ENCODE peak calls at places on chromosome 19, in six cellular contexts. O is CD4-positive, CD25-positive, alpha-beta regulatory T cell; C is esophagus muscularis mucosa; N is lung; H is stomach; Q is Panc1. P is an unnamed sample. For H3K9me3, the result is how much of the 10 kb centered on the place peaks cover.

GRCh38 chr19:38735257-38735686 is 9.0 kb downstream of the CAPN12 start:
- DNase-seq in Q (no peak), O (peak), H (peak), N (no peak), C (no peak), P (no peak)

GRCh38 chr19:19464339-19465098 is 50.8 kb downstream of the TSSK6 start:
- DNase-seq in H (peak), N (no peak), C (no peak), Q (no peak), O (no peak), P (no peak)

GRCh38 chr19:17618919-17619318 is 63.5 kb downstream of the COLGALT1 start:
- DNase-seq in C (no peak), Q (no peak), N (no peak), H (no peak), O (no peak), P (no peak)

GRCh38 chr19:48378194-48378570 is 13.2 kb downstream of the KDELR1 start:
- DNase-seq in Q (no peak), O (no peak), N (no peak), C (no peak), H (no peak), P (no peak)

GRCh38 chr19:39416626-39417120 is 4.2 kb downstream of the PLEKHG2 start:
- DNase-seq in Q (no peak), H (no peak), C (no peak), O (no peak), N (no peak), P (no peak)

GRCh38 chr19:12985049-12985776 is 10.1 kb upstream of the NFIX start:
- DNase-seq in H (peak), Q (no peak), O (no peak), N (no peak), C (peak), P (no peak)

GRCh38 chr19:18379803-18380747 is 5.9 kb upstream of the GDF15 start:
- DNase-seq in O (no peak), Q (peak), H (peak), N (peak), C (peak), P (no peak)

GRCh38 chr19:42199440-42200115 is 17.9 kb downstream of the DEDD2 start:
- DNase-seq in N (peak), H (peak), C (no peak), O (peak), Q (no peak), P (peak)

GRCh38 chr19:11444059-11444458 is 8.6 kb downstream of the PRKCSH start:
- DNase-seq in C (no peak), Q (no peak), N (no peak), O (no peak), H (no peak), P (no peak)

GRCh38 chr19:46604781-46605355 is 3.7 kb downstream of the CALM3 start:
- DNase-seq in O (no peak), N (no peak), C (no peak), Q (no peak), H (no peak), P (no peak)

GRCh38 chr19:10751109-10751972 is 33.5 kb downstream of the DNM2 start:
- DNase-seq in N (peak), Q (no peak), O (no peak), C (no peak), H (peak), P (no peak)

GRCh38 chr19:5356918-5357317 is 16.3 kb upstream of the PTPRS start:
- DNase-seq in N (no peak), O (no peak), C (no peak), H (no peak), Q (no peak), P (no peak)

GRCh38 chr19:48842744-48843162 is 6.5 kb upstream of the HSD17B14 start:
- DNase-seq in O (peak), N (peak), C (no peak), H (no peak), Q (no peak), P (peak)

GRCh38 chr19:46515879-46516350 is 20.2 kb upstream of the PNMA8B start:
- DNase-seq in N (no peak), H (no peak), Q (no peak), C (no peak), O (no peak), P (no peak)

GRCh38 chr19:39299404-39299803 is 3.2 kb downstream of the IFNL1 start:
- DNase-seq in O (no peak), Q (no peak), H (no peak), C (no peak), N (no peak), P (no peak)

GRCh38 chr19:29942404-29943261 is 594 bp downstream of the URI1 start:
- DNase-seq in H (peak), Q (no peak), N (peak), C (no peak), O (peak), P (peak)

GRCh38 chr19:38879400-38879751 is 1.3 kb upstream of the RINL start:
- DNase-seq in O (no peak), C (no peak), H (no peak), Q (no peak), N (no peak), P (no peak)

GRCh38 chr19:18860302-18860700 is 28.5 kb downstream of the UPF1 start:
- DNase-seq in O (no peak), N (no peak), H (no peak), Q (no peak), C (no peak), P (no peak)

GRCh38 chr19:31226536-31226935 is 122.7 kb downstream of the TSHZ3 start:
- DNase-seq in Q (no peak), H (no peak), N (no peak), C (no peak), O (no peak), P (no peak)

GRCh38 chr19:12956446-12957388 is at the start of gene GADD45GIP1:
- DNase-seq in N (peak), Q (no peak), O (peak), H (peak), C (no peak), P (peak)

GRCh38 chr19:44602071-44602470 is 11.3 kb upstream of the IGSF23 start:
- DNase-seq in Q (no peak), O (no peak), C (no peak), N (no peak), H (peak), P (no peak)

GRCh38 chr19:44741841-44742352 is 6.6 kb upstream of the BCL3 start:
- DNase-seq in N (peak), Q (peak), C (peak), H (peak), O (no peak), P (no peak)

GRCh38 chr19:43798546-43799409 is 3.5 kb downstream of the LYPD5 start:
- DNase-seq in O (peak), N (peak), H (peak), Q (no peak), C (no peak), P (peak)

GRCh38 chr19:27745978-27746542 is 1466.9 kb downstream of the UQCRFS1 start:
- DNase-seq in N (peak), O (no peak), H (peak), C (peak), Q (no peak), P (no peak)

GRCh38 chr19:45091031-45091918 is 1.7 kb upstream of the PPP1R37 start:
- DNase-seq in Q (peak), O (peak), C (peak), H (peak), N (peak), P (peak)

GRCh38 chr19:51514866-51515481 is 13.4 kb upstream of the SIGLEC12 start:
- DNase-seq in N (no peak), C (peak), H (no peak), O (no peak), Q (peak), P (no peak)

GRCh38 chr19:16315825-16316505 is 8.7 kb upstream of the KLF2 start:
- DNase-seq in Q (no peak), H (no peak), N (peak), O (no peak), C (no peak), P (no peak)

GRCh38 chr19:38033658-38034150 is 126.7 kb downstream of the SIPA1L3 start:
- DNase-seq in Q (no peak), H (no peak), O (no peak), C (no peak), N (no peak), P (no peak)

GRCh38 chr19:50205681-50206138 is 2.3 kb downstream of the MYH14 start:
- DNase-seq in Q (no peak), C (no peak), O (no peak), N (peak), H (peak), P (no peak)

GRCh38 chr19:4278010-4278409 is 1.1 kb upstream of the SHD start:
- DNase-seq in O (no peak), Q (no peak), H (no peak), C (no peak), N (no peak), P (no peak)

GRCh38 chr19:11598746-11599145 is 1.5 kb downstream of the ZNF627 start:
- DNase-seq in N (no peak), O (no peak), Q (no peak), C (no peak), H (no peak), P (no peak)

GRCh38 chr19:29260477-29261317 is 47.7 kb upstream of the UQCRFS1 start:
- DNase-seq in C (peak), O (no peak), N (no peak), Q (peak), H (no peak), P (no peak)

GRCh38 chr19:6402834-6403608 is 10.1 kb upstream of the GTF2F1 start:
- DNase-seq in N (no peak), C (no peak), O (no peak), H (no peak), Q (no peak), P (no peak)

GRCh38 chr19:1755467-1756155 is 2.3 kb downstream of the ONECUT3 start:
- DNase-seq in C (no peak), N (no peak), H (no peak), O (no peak), Q (no peak), P (no peak)

GRCh38 chr19:57964761-57965160 is 9.6 kb downstream of the C19orf18 start:
- DNase-seq in Q (no peak), O (no peak), N (no peak), C (no peak), H (no peak), P (no peak)

GRCh38 chr19:57961785-57962184 is 12.5 kb downstream of the C19orf18 start:
- DNase-seq in C (no peak), Q (no peak), O (no peak), H (no peak), N (no peak), P (no peak)
- H3K9me3 ChIP-seq in C (half or more), Q (under half), O (half or more), H (half or more), N (under half), P (under half)

GRCh38 chr19:55717251-55717650 is 21.0 kb downstream of the NLRP9 start:
- DNase-seq in O (no peak), N (no peak), C (no peak), Q (no peak), H (no peak), P (no peak)
- H3K9me3 ChIP-seq in O (under half), N (under half), C (under half), Q (under half), H (under half), P (under half)

GRCh38 chr19:2856457-2857055 is 10.6 kb upstream of the ZNF556 start:
- DNase-seq in N (no peak), H (no peak), C (no peak), Q (no peak), O (no peak), P (no peak)

GRCh38 chr19:2852598-2852997 is 11.3 kb downstream of the ZNF555 start:
- DNase-seq in C (no peak), Q (no peak), H (no peak), O (no peak), N (no peak), P (no peak)

GRCh38 chr19:2858864-2859263 is 8.3 kb upstream of the ZNF556 start:
- DNase-seq in H (no peak), Q (no peak), O (no peak), C (no peak), N (no peak), P (no peak)

GRCh38 chr19:2853015-2853606 is 11.8 kb downstream of the ZNF555 start:
- DNase-seq in C (no peak), Q (no peak), H (no peak), N (no peak), O (no peak), P (no peak)

GRCh38 chr19:2854849-2855248 is 12.3 kb upstream of the ZNF556 start:
- DNase-seq in Q (no peak), O (no peak), C (no peak), N (no peak), H (no peak), P (no peak)
- H3K9me3 ChIP-seq in Q (half or more), O (half or more), C (half or more), N (under half), H (half or more), P (under half)

GRCh38 chr19:32251634-32252332 is 93.6 kb upstream of the ZNF507 start:
- DNase-seq in C (no peak), Q (no peak), O (no peak), H (no peak), N (no peak), P (no peak)
- H3K9me3 ChIP-seq in C (under half), Q (under half), O (under half), H (under half), N (under half), P (under half)

DNA sequence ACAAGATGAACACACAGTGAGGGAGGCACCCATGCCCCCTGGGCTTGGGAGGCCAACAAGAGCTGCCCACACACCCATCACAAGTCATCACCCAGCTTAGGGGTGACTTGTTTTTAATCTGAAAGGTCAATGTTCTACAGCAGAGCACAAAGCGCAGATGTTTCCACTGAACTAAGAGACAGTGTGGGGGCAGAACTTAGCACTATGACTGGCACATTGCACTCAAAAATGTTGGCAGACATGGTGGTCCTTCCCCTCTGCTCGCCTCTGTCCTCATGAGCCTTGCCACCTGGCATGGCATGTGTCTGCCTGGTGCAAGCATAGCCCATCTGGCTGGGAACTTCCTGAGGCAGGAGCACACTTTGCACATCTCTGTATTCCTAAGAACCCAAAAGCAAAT is 81.4 kb upstream of the ZNF98 start:
- DNase-seq in O (no peak), N (no peak), Q (no peak), C (peak), H (no peak), P (no peak)
- H3K9me3 ChIP-seq in O (half or more), N (under half), Q (under half), C (under half), H (half or more), P (under half)

GRCh38 chr19:54738715-54739114 is 402 bp downstream of the KIR2DL3 start:
- DNase-seq in Q (no peak), N (no peak), O (no peak), C (no peak), H (no peak), P (no peak)
- H3K9me3 ChIP-seq in Q (under half), N (under half), O (under half), C (under half), H (under half), P (under half)

DNA sequence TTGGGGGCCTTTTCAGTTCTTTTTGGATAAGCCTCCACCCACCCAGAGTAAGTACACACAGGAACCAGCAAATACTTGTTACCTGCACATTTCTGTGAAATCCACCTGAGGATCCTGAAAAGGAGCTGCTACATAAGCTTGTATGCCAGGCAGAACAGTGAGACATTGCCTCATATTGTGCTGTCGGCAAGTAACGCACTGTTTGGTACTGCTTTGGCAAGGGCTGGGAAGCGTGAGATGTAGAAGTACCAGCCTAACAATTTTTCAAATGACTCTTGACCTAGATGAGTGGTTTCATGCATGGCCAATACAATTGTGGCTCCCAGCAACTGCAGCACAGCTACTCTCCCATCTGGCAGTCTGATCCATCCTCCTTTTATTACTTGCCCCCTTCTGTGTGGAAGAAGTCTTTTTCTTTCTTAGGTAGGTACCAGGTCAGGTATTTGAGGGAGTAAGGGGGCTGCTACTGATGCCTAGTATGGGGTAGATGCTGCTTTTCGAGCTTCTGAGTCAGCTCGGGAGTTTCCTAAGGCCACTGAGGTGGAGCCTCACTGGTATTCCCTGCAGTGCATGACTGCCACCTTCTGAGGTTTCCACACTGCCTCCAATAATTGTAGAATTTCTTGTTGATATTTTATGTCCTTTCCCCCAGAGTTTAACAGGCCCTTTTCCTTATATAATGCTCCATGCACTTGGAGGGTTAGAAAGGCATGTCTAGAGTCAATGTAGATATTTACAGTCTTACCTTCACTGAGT is 52.2 kb downstream of the ZNF737 start:
- DNase-seq in C (no peak), H (no peak), O (no peak), N (peak), Q (no peak), P (no peak)
- H3K9me3 ChIP-seq in C (under half), H (half or more), O (under half), N (under half), Q (under half), P (under half)

GRCh38 chr19:14731200-14731599 is 41.4 kb downstream of the ZNF333 start:
- DNase-seq in N (no peak), Q (no peak), O (no peak), H (no peak), C (no peak), P (no peak)
- H3K9me3 ChIP-seq in N (under half), Q (under half), O (under half), H (half or more), C (under half), P (under half)

GRCh38 chr19:41203371-41203770 is 10.4 kb downstream of the CYP2S1 start:
- DNase-seq in O (no peak), C (no peak), Q (no peak), N (no peak), H (no peak), P (no peak)

GRCh38 chr19:41195675-41196497 is 2.9 kb downstream of the CYP2S1 start:
- DNase-seq in O (no peak), Q (no peak), C (no peak), H (no peak), N (no peak), P (no peak)

GRCh38 chr19:41194157-41194552 is 1.1 kb downstream of the CYP2S1 start:
- DNase-seq in O (no peak), N (no peak), H (no peak), Q (no peak), C (no peak), P (no peak)

GRCh38 chr19:41193420-41194156 is 569 bp downstream of the CYP2S1 start:
- DNase-seq in Q (no peak), H (no peak), C (no peak), N (no peak), O (no peak), P (no peak)

GRCh38 chr19:41198559-41198958 is 5.5 kb downstream of the CYP2S1 start:
- DNase-seq in H (no peak), C (no peak), N (no peak), Q (no peak), O (no peak), P (no peak)
- H3K9me3 ChIP-seq in H (under half), C (under half), N (under half), Q (under half), O (under half), P (under half)

P was measured in T-helper 17 cell.